ENCODE peak calls at places on chromosomes 2 and 18, in eight cellular contexts. E is K562, R is tibial nerve, D is breast epithelium, U is endothelial cell of umbilical vein, Q is Peyer's patch, W is ovary, O is adrenal gland. G is an unnamed sample.
A peak's percentile ranks its signal among the peaks of the same experiment; 100 is the strongest.

GRCh38 chr2:20525041-20526035 is 78.5 kb downstream of the RHOB start:
- DNase-seq in E (peak; percentile 28), R (peak; percentile 63), D (no peak), U (no peak), Q (peak; percentile 21), W (no peak), O (peak; percentile 59), G (peak; percentile 21)

GRCh38 chr2:218876562-218877219 is 4.0 kb upstream of the WNT10A start:
- DNase-seq in E (peak; percentile 54), R (peak; percentile 59), D (no peak), U (peak; percentile 74), Q (peak; percentile 65), W (peak; percentile 53), O (peak; percentile 73), G (peak; percentile 73)

GRCh38 chr2:69581774-69582581 is 61.6 kb downstream of the AAK1 start:
- DNase-seq in E (no peak), R (no peak), D (no peak), U (no peak), Q (no peak), W (no peak), O (peak; percentile 76), G (no peak)

GRCh38 chr2:218125626-218126080 is at the start of gene CXCR2:
- DNase-seq in E (no peak), R (no peak), D (no peak), U (no peak), Q (peak; percentile 17), W (no peak), O (no peak), G (no peak)

GRCh38 chr2:160715428-160715827 is 221.8 kb upstream of the RBMS1 start:
- DNase-seq in E (no peak), R (no peak), D (no peak), U (no peak), Q (no peak), W (no peak), O (no peak), G (no peak)

GRCh38 chr2:151343073-151343472 is 14.3 kb upstream of the TNFAIP6 start:
- DNase-seq in E (no peak), R (no peak), D (no peak), U (no peak), Q (no peak), W (no peak), O (no peak), G (no peak)

GRCh38 chr2:7363906-7364305 is 446.7 kb downstream of the RNF144A start:
- DNase-seq in E (no peak), R (no peak), D (no peak), U (no peak), Q (no peak), W (no peak), O (no peak), G (no peak)

GRCh38 chr2:172438741-172439508 is 11.5 kb downstream of the ITGA6 start:
- DNase-seq in E (no peak), R (no peak), D (no peak), U (peak; percentile 71), Q (no peak), W (no peak), O (peak; percentile 31), G (peak; percentile 74)

GRCh38 chr18:80022613-80023012 is 11.6 kb upstream of the RBFA start:
- DNase-seq in E (peak; percentile 27), R (no peak), D (no peak), U (peak; percentile 10), Q (no peak), W (no peak), O (no peak), G (no peak)
- H3K9me3 ChIP-seq in E (peaks cover 15% of the 10 kb centered on the region), R (peaks cover 78% of the 10 kb centered on the region), D (peaks cover 80% of the 10 kb centered on the region), U (peaks cover 5% of the 10 kb centered on the region), Q (no peaks in the 10 kb centered on the region), W (peaks cover 9% of the 10 kb centered on the region), O (peaks cover 9% of the 10 kb centered on the region), G (peaks cover 87% of the 10 kb centered on the region)

GRCh38 chr2:240213226-240213475 is 72.7 kb upstream of the OTOS start:
- DNase-seq in E (no peak), R (no peak), D (peak; percentile 24), U (no peak), Q (no peak), W (no peak), O (peak; percentile 57), G (no peak)
- H3K27me3 ChIP-seq in E (peaks cover 4% of the 10 kb centered on the region), R (no peaks in the 10 kb centered on the region), D (no peaks in the 10 kb centered on the region), U (no peaks in the 10 kb centered on the region), Q (no peaks in the 10 kb centered on the region), W (no peaks in the 10 kb centered on the region), O (no peaks in the 10 kb centered on the region), G (no peaks in the 10 kb centered on the region)

GRCh38 chr18:79971986-79972385 is 7.5 kb downstream of the HSBP1L1 start:
- DNase-seq in E (no peak), R (no peak), D (no peak), U (no peak), Q (no peak), W (no peak), O (no peak), G (no peak)
- TF ChIP-seq POLR2A in E (no peak), R (no peak), D (no peak), U (no peak), Q (no peak), W (no peak), O (no peak), G (no peak)

GRCh38 chr2:181471227-181471626 is 14.0 kb downstream of the ITGA4 start:
- DNase-seq in E (no peak), R (no peak), D (no peak), U (no peak), Q (no peak), W (no peak), O (no peak), G (no peak)
- H3K9me3 ChIP-seq in E (no peaks in the 10 kb centered on the region), R (no peaks in the 10 kb centered on the region), D (no peaks in the 10 kb centered on the region), U (no peaks in the 10 kb centered on the region), Q (no peaks in the 10 kb centered on the region), W (no peaks in the 10 kb centered on the region), O (no peaks in the 10 kb centered on the region), G (no peaks in the 10 kb centered on the region)

GRCh38 chr2:229673676-229674075 is 40.7 kb downstream of the DNER start:
- DNase-seq in E (no peak), R (no peak), D (peak; percentile 57), U (no peak), Q (no peak), W (no peak), O (peak; percentile 88), G (no peak)
- H3K27me3 ChIP-seq in E (no peaks in the 10 kb centered on the region), R (no peaks in the 10 kb centered on the region), D (no peaks in the 10 kb centered on the region), U (no peaks in the 10 kb centered on the region), Q (no peaks in the 10 kb centered on the region), W (no peaks in the 10 kb centered on the region), O (no peaks in the 10 kb centered on the region), G (peaks cover 7% of the 10 kb centered on the region)

G was measured in transverse colon.